ENCODE peak calls at places on chromosomes 11 and 22, in ten cellular contexts. O is K562; Y is right cardiac atrium; E is activated CD4-positive, alpha-beta T cell treated with anti-CD3 and anti-CD28 coated beads for 36 hours; M is left lung; X is upper lobe of left lung; C is activated CD8-positive, alpha-beta memory T cell treated with anti-CD3 and anti-CD28 coated beads, Interleukin-2, amount 10 ng/mL, durations not matched to agents 7 days and 5 days; J is mucosa of descending colon; L is left ventricle myocardium superior; Z is omental fat pad. N is an unnamed sample.

GRCh38 chr11:79940976-79941735 is 500.3 kb upstream of the TENM4 start:
- ATAC-seq in J (no peak), M (no peak), O (no peak), C (no peak), X (no peak), Y (no peak), E (no peak), L (no peak), Z (no peak), N (no peak)

GRCh38 chr11:128568166-128568778 is 19.1 kb downstream of the ETS1 start:
- ATAC-seq in J (no peak), L (peak), Y (peak), Z (peak), M (peak), X (peak), C (no peak), O (no peak), E (peak), N (peak)

GRCh38 chr11:61880454-61880853 is 10.9 kb downstream of the FADS3 start:
- ATAC-seq in M (no peak), L (no peak), J (peak), Y (no peak), O (no peak), Z (no peak), C (no peak), E (no peak), X (no peak), N (no peak)

GRCh38 chr11:126109941-126110731 is 47.5 kb upstream of the CDON start:
- ATAC-seq in M (no peak), Y (no peak), C (peak), L (no peak), X (no peak), Z (no peak), E (peak), J (no peak), O (no peak), N (peak)

GRCh38 chr11:110329441-110329840 is 33.0 kb upstream of the RDX start:
- ATAC-seq in Y (no peak), O (peak), J (no peak), E (no peak), M (no peak), L (no peak), Z (no peak), X (peak), C (no peak), N (peak)

GRCh38 chr22:38251355-38251720 is 21.5 kb downstream of the TMEM184B start:
- ATAC-seq in O (no peak), E (no peak), M (no peak), Y (no peak), C (no peak), L (peak), J (no peak), Z (no peak), X (no peak), N (no peak)

GRCh38 chr22:43381693-43382092 is 30.1 kb upstream of the MPPED1 start:
- ATAC-seq in J (peak), M (no peak), E (no peak), C (peak), Z (no peak), O (no peak), Y (no peak), X (no peak), L (no peak), N (no peak)

GRCh38 chr11:105867742-105868141 is 154.3 kb downstream of the MSANTD4 start:
- ATAC-seq in O (no peak), Y (no peak), E (no peak), M (no peak), L (no peak), Z (no peak), J (no peak), X (no peak), C (no peak), N (no peak)

GRCh38 chr11:13434247-13435205 is 28.5 kb downstream of the BTBD10 start:
- ATAC-seq in O (no peak), L (no peak), X (no peak), C (no peak), Z (no peak), J (peak), Y (no peak), M (peak), E (no peak), N (no peak)

GRCh38 chr22:49418341-49418894 is 409.3 kb downstream of the BRD1 start:
- ATAC-seq in X (no peak), E (no peak), Z (no peak), M (no peak), J (no peak), O (no peak), L (no peak), Y (no peak), C (no peak), N (no peak)

GRCh38 chr11:113876074-113876797 is 864 bp upstream of the USP28 start:
- ATAC-seq in E (no peak), O (peak), J (no peak), C (peak), M (no peak), L (no peak), Y (no peak), Z (no peak), X (no peak), N (no peak)

GRCh38 chr22:39617342-39617741 is 46.8 kb downstream of the CACNA1I start:
- ATAC-seq in M (no peak), O (no peak), L (no peak), C (no peak), E (peak), Y (no peak), J (no peak), Z (no peak), X (no peak), N (peak)

GRCh38 chr22:24230911-24231656 is 13.8 kb downstream of the GGT5 start:
- ATAC-seq in O (peak), C (peak), J (peak), X (peak), Y (peak), L (peak), M (peak), E (peak), Z (no peak), N (peak)

N was measured in activated T-helper 17 cell treated with anti-CD3 and anti-CD28 coated beads, Interleukin-2, amount 50 U/mL, for 72 hours.